ENCODE peak calls at places on chromosomes 2 and 18, in seven cellular contexts. L is lung, A is mucosa of descending colon, B is HCT116, G is spleen, O is dorsolateral prefrontal cortex, F is foreskin fibroblast. S is an unnamed sample.

GRCh38 chr18:8703181-8703638 is 2.1 kb upstream of the MTCL1 start:
- DNase-seq in L (no peak), A (no peak), B (no peak), G (no peak), O (no peak), F (no peak), S (no peak)

GRCh38 chr2:165245081-165245480 is 5.9 kb downstream of the SCN2A start:
- DNase-seq in L (no peak), A (no peak), B (no peak), G (no peak), O (no peak), F (no peak), S (no peak)

GRCh38 chr2:217743980-217744761 is 258.6 kb downstream of the TNS1 start:
- DNase-seq in L (peak; percentile 27), A (no peak), B (no peak), G (no peak), O (no peak), F (no peak), S (no peak)

GRCh38 chr2:233928594-233929351 is 11.6 kb downstream of the TRPM8 start:
- DNase-seq in L (no peak), A (peak; percentile 52), B (no peak), G (no peak), O (no peak), F (no peak), S (no peak)

GRCh38 chr2:63424329-63425078 is 163.8 kb downstream of the WDPCP start:
- DNase-seq in L (no peak), A (peak; percentile 22), B (peak; percentile 56), G (no peak), O (no peak), F (peak; percentile 24), S (peak; percentile 72)

GRCh38 chr2:129438501-129439057 is 540.9 kb upstream of the RAB6C start:
- DNase-seq in L (no peak), A (no peak), B (no peak), G (no peak), O (no peak), F (no peak), S (no peak)

GRCh38 chr2:168239281-168239680 is 8.1 kb downstream of the STK39 start:
- DNase-seq in L (no peak), A (no peak), B (no peak), G (no peak), O (no peak), F (no peak), S (no peak)

GRCh38 chr2:43106767-43107527 is 119.5 kb downstream of the ZFP36L2 start:
- DNase-seq in L (no peak), A (no peak), B (no peak), G (no peak), O (no peak), F (no peak), S (no peak)

GRCh38 chr2:150296795-150297546 is 190.5 kb downstream of the RND3 start:
- DNase-seq in L (no peak), A (no peak), B (no peak), G (no peak), O (no peak), F (peak; percentile 68), S (no peak)

DNA sequence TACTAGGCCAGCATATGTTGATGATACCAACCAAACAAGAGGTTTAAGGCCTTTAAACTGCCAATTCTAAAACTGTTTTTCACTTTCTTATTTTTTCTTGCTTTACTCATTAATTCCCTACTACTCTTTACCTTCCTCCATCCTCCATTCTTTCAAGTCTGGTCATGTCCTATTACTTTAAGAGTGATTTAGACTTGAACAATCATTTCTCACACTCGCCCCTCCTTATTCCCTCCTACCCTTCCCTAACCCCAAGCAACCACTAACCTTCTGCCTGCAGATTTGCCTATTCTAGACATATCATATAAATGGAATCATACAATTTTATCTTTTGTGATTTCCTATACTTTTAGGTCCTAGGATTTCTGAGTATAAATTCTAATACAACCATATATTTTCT is 127.7 kb downstream of the USP34 start:
- DNase-seq in L (no peak), A (no peak), B (no peak), G (no peak), O (no peak), F (no peak), S (no peak)
- TF ChIP-seq CTCF in L (no peak), A (no peak), B (no peak), G (no peak), O (no peak), F (no peak), S (no peak)

GRCh38 chr2:54457326-54458023 is 1.3 kb downstream of the SPTBN1 start:
- DNase-seq in L (no peak), A (no peak), B (no peak), G (peak; percentile 81), O (no peak), F (no peak), S (no peak)
- TF ChIP-seq CTCF in L (no peak), A (no peak), B (no peak), G (no peak), O (no peak), F (no peak), S (peak; percentile 19)

DNA sequence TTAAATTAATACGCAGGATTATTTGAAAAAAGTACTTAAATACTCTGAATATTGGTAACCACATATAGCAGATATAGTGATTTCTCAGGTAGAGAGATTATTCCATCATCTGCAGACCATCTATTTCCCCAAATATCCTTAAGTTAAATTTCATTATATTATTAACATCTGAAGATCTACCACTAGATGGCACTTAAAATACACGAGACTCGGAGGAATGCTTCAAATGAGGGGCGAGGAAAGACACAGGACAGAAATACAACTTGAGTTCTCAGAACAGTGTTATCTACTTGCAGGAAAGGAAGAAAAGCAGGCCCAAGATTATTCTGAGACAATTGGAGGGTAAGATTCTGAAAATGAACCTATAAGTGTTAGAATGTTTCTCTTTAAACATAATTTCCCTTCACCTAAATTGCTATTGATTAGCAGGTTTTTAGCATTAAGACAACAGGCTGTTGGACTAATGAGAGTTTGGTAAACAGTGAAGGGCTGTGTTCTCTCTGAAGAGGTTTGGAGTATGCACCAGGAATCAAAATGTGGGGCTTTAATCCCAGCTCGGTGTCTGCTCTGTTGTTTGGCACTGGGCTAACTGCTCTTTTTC is 76.9 kb upstream of the GCFC2 start:
- DNase-seq in L (no peak), A (no peak), B (peak; percentile 10), G (no peak), O (no peak), F (peak; percentile 3), S (no peak)
- TF ChIP-seq CTCF in L (no peak), A (peak; percentile 20), B (peak; percentile 13), G (no peak), O (peak; percentile 75), F (peak; percentile 41), S (peak; percentile 83)

DNA sequence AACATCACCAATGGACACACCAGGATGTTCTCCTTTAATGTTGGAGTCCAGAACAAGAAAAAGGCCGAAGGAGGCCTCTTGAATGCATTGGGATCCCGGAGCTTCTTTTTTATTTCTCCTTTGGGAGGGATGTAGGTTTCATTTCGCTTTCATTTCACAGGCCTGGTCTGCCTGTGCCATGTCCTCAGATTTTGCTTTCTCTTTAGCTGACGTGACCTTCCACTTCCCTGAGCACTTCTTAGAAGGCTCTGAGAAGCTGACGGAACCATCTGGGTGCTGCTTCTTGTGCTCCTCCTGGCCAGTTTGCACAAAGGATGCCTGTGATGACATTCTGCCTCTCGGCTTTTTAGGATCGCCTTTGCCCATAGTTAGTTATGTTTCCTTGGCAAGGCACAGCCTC is 15.1 kb upstream of the MBOAT2 start:
- DNase-seq in L (no peak), A (no peak), B (no peak), G (no peak), O (no peak), F (no peak), S (no peak)
- TF ChIP-seq CTCF in L (no peak), A (no peak), B (no peak), G (no peak), O (no peak), F (no peak), S (no peak)

GRCh38 chr2:103959174-103960125 is 894.5 kb upstream of the POU3F3 start:
- DNase-seq in L (no peak), A (peak; percentile 21), B (no peak), G (no peak), O (peak; percentile 70), F (no peak), S (no peak)
- TF ChIP-seq CTCF in L (no peak), A (peak; percentile 12), B (no peak), G (no peak), O (peak; percentile 84), F (no peak), S (peak; percentile 94)

GRCh38 chr2:20675701-20676352 is 8.9 kb downstream of the GDF7 start:
- DNase-seq in L (no peak), A (peak; percentile 71), B (no peak), G (peak; percentile 92), O (no peak), F (no peak), S (no peak)

GRCh38 chr2:20678751-20679150 is 11.8 kb downstream of the GDF7 start:
- DNase-seq in L (no peak), A (no peak), B (no peak), G (no peak), O (no peak), F (no peak), S (no peak)

GRCh38 chr2:20674974-20675679 is 8.2 kb downstream of the GDF7 start:
- DNase-seq in L (no peak), A (no peak), B (no peak), G (no peak), O (no peak), F (peak; percentile 85), S (no peak)

GRCh38 chr2:20676353-20677215 is 9.6 kb downstream of the GDF7 start:
- DNase-seq in L (no peak), A (peak; percentile 50), B (no peak), G (no peak), O (no peak), F (no peak), S (no peak)

GRCh38 chr2:20677301-20678176 is 10.6 kb downstream of the GDF7 start:
- DNase-seq in L (no peak), A (no peak), B (no peak), G (no peak), O (no peak), F (no peak), S (no peak)
- TF ChIP-seq CTCF in L (no peak), A (no peak), B (peak; percentile 15), G (no peak), O (no peak), F (no peak), S (no peak)

GRCh38 chr2:173493874-173494273 is 139.2 kb downstream of the CDCA7 start:
- DNase-seq in L (no peak), A (no peak), B (no peak), G (no peak), O (no peak), F (peak; percentile 7), S (no peak)
- TF ChIP-seq CTCF in L (no peak), A (no peak), B (no peak), G (no peak), O (no peak), F (no peak), S (peak; percentile 50)

S was measured in chondrocyte.